ENCODE peak calls at places on chromosomes 7 and 10, in eight cellular contexts. N is AG10803; C is hepatocyte; J is mesothelial cell of epicardium; B is stimulated activated CD4-positive, alpha-beta T cell treated with anti-CD3 and anti-CD28 coated beads, Interleukin-15, amount 100 ng/mL, for 1 hour; K is OCI-LY7; X is Caco-2; R is GOT3. E is an unnamed sample.

GRCh38 chr10:15661574-15661973 is 58.1 kb downstream of the ITGA8 start:
- DNase-seq in N (peak), C (no peak), J (no peak), B (no peak), K (no peak), X (no peak), R (no peak), E (peak)

GRCh38 chr10:128152741-128153583 is 26.7 kb upstream of the MKI67 start:
- DNase-seq in N (no peak), C (no peak), J (no peak), B (no peak), K (no peak), X (no peak), R (no peak), E (no peak)

GRCh38 chr10:4677296-4678021 is 148.5 kb upstream of the AKR1E2 start:
- DNase-seq in N (peak), C (peak), J (no peak), B (no peak), K (no peak), X (no peak), R (no peak), E (peak)

GRCh38 chr10:12943425-12943824 is 58.1 kb downstream of the CCDC3 start:
- DNase-seq in N (no peak), C (no peak), J (no peak), B (no peak), K (no peak), X (no peak), R (no peak), E (no peak)

GRCh38 chr7:113078321-113078720 is 8.3 kb downstream of the GPR85 start:
- DNase-seq in N (no peak), C (no peak), J (no peak), B (no peak), K (no peak), X (no peak), R (no peak), E (no peak)

GRCh38 chr7:2878306-2878705 is 34.2 kb upstream of the GNA12 start:
- DNase-seq in N (no peak), C (no peak), J (no peak), B (no peak), K (peak), X (no peak), R (no peak), E (no peak)

GRCh38 chr7:98974205-98974604 is 95.9 kb downstream of the TRRAP start:
- DNase-seq in N (no peak), C (no peak), J (no peak), B (no peak), K (no peak), X (no peak), R (no peak), E (no peak)

GRCh38 chr7:70390251-70390650 is 741.7 kb upstream of the GALNT17 start:
- DNase-seq in N (peak), C (no peak), J (no peak), B (no peak), K (no peak), X (no peak), R (no peak), E (no peak)

GRCh38 chr7:148395292-148395691 is 195.3 kb upstream of the C7orf33 start:
- DNase-seq in N (no peak), C (no peak), J (no peak), B (no peak), K (no peak), X (no peak), R (no peak), E (no peak)

GRCh38 chr7:78148166-78148894 is 349.8 kb downstream of the PHTF2 start:
- DNase-seq in N (no peak), C (no peak), J (no peak), B (no peak), K (no peak), X (no peak), R (no peak), E (no peak)

GRCh38 chr7:149771199-149771636 is 2.2 kb downstream of the ZNF467 start:
- DNase-seq in N (no peak), C (peak), J (no peak), B (no peak), K (no peak), X (no peak), R (no peak), E (no peak)

GRCh38 chr7:75565129-75565528 is 73.0 kb downstream of the SPDYE5 start:
- DNase-seq in N (peak), C (peak), J (peak), B (no peak), K (no peak), X (peak), R (no peak), E (peak)

GRCh38 chr7:158407581-158408331 is 179.9 kb downstream of the PTPRN2 start:
- DNase-seq in N (peak), C (peak), J (no peak), B (no peak), K (peak), X (no peak), R (no peak), E (no peak)

GRCh38 chr10:21494221-21495001 is 31.1 kb downstream of the SKIDA1 start:
- DNase-seq in N (peak), C (peak), J (peak), B (no peak), K (no peak), X (peak), R (no peak), E (no peak)

GRCh38 chr7:67343566-67343965 is 346.9 kb downstream of the TYW1 start:
- DNase-seq in N (no peak), C (no peak), J (no peak), B (no peak), K (no peak), X (no peak), R (no peak), E (no peak)

GRCh38 chr7:69632280-69632679 is 34.0 kb downstream of the AUTS2 start:
- DNase-seq in N (no peak), C (no peak), J (no peak), B (no peak), K (no peak), X (no peak), R (no peak), E (no peak)

GRCh38 chr7:254337-255037 is 35.5 kb upstream of the FOXL3 start:
- DNase-seq in N (no peak), C (no peak), J (no peak), B (no peak), K (no peak), X (no peak), R (no peak), E (no peak)

GRCh38 chr7:155402941-155403340 is 55.0 kb upstream of the EN2 start:
- DNase-seq in N (no peak), C (no peak), J (no peak), B (no peak), K (no peak), X (no peak), R (no peak), E (no peak)

GRCh38 chr10:124063736-124064135 is 29.7 kb downstream of the CHST15 start:
- DNase-seq in N (peak), C (peak), J (no peak), B (no peak), K (peak), X (no peak), R (no peak), E (peak)

GRCh38 chr7:24283900-24284698 is at the start of gene NPY:
- DNase-seq in N (no peak), C (no peak), J (no peak), B (no peak), K (no peak), X (no peak), R (no peak), E (no peak)

GRCh38 chr10:132685921-132686680 is 99.8 kb downstream of the NKX6-2 start:
- DNase-seq in N (no peak), C (no peak), J (peak), B (no peak), K (no peak), X (peak), R (no peak), E (no peak)

GRCh38 chr7:30893357-30893756 is 18.3 kb upstream of the AQP1 start:
- DNase-seq in N (no peak), C (no peak), J (no peak), B (no peak), K (no peak), X (no peak), R (no peak), E (peak)

GRCh38 chr10:128220011-128220410 is 93.8 kb upstream of the MKI67 start:
- DNase-seq in N (no peak), C (peak), J (no peak), B (no peak), K (no peak), X (no peak), R (no peak), E (no peak)

GRCh38 chr10:930415-931325 is 835 bp downstream of the LARP4B start:
- DNase-seq in N (peak), C (peak), J (no peak), B (no peak), K (peak), X (peak), R (no peak), E (peak)

GRCh38 chr7:47283497-47284131 is 298.3 kb downstream of the TNS3 start:
- DNase-seq in N (no peak), C (peak), J (no peak), B (no peak), K (no peak), X (peak), R (no peak), E (no peak)

GRCh38 chr10:69955211-69955805 is 97.3 kb upstream of the MACROH2A2 start:
- DNase-seq in N (no peak), C (no peak), J (no peak), B (no peak), K (no peak), X (peak), R (no peak), E (no peak)

GRCh38 chr7:158858592-158859503 is 2.5 kb downstream of the DYNC2I1 start:
- DNase-seq in N (no peak), C (no peak), J (no peak), B (no peak), K (no peak), X (no peak), R (no peak), E (no peak)

GRCh38 chr7:7489546-7489945 is 46.1 kb downstream of the COL28A1 start:
- DNase-seq in N (peak), C (no peak), J (no peak), B (no peak), K (no peak), X (no peak), R (no peak), E (peak)

GRCh38 chr7:158767707-158768106 is 61.6 kb downstream of the ESYT2 start:
- DNase-seq in N (no peak), C (no peak), J (no peak), B (no peak), K (no peak), X (no peak), R (no peak), E (no peak)

GRCh38 chr10:119439922-119440321 is 102.6 kb downstream of the RGS10 start:
- DNase-seq in N (no peak), C (no peak), J (no peak), B (no peak), K (no peak), X (no peak), R (no peak), E (no peak)

GRCh38 chr7:116582806-116583444 is 58.1 kb downstream of the CAV1 start:
- DNase-seq in N (peak), C (no peak), J (no peak), B (no peak), K (no peak), X (no peak), R (peak), E (peak)

GRCh38 chr7:121058975-121059374 is 70.5 kb downstream of the CPED1 start:
- DNase-seq in N (no peak), C (no peak), J (no peak), B (no peak), K (no peak), X (no peak), R (no peak), E (no peak)

GRCh38 chr7:105790996-105791395 is 85.4 kb downstream of the ATXN7L1 start:
- DNase-seq in N (no peak), C (no peak), J (no peak), B (no peak), K (no peak), X (peak), R (no peak), E (no peak)

GRCh38 chr7:20352573-20353304 is 22.0 kb downstream of the ITGB8 start:
- DNase-seq in N (peak), C (peak), J (no peak), B (no peak), K (no peak), X (peak), R (no peak), E (peak)

GRCh38 chr7:128389815-128390329 is 19.9 kb downstream of the IMPDH1 start:
- DNase-seq in N (no peak), C (no peak), J (no peak), B (no peak), K (no peak), X (no peak), R (no peak), E (no peak)